ENCODE peak calls at places on chromosomes 12 and 14, in six cellular contexts. B is A673, K is choroid plexus epithelial cell, C is lung, F is transverse colon, L is fibroblast of the aortic adventitia. V is an unnamed sample.

GRCh38 chr12:105933671-105934665 is 204.8 kb downstream of the NUAK1 start:
- DNase-seq in B (peak; percentile 45), K (peak; percentile 97), C (peak; percentile 35), F (peak; percentile 16), L (peak; percentile 80), V (peak; percentile 98)

GRCh38 chr12:4355843-4356327 is 23.6 kb downstream of the FGF23 start:
- DNase-seq in B (peak; percentile 62), K (peak; percentile 40), C (no peak), F (peak; percentile 24), L (peak; percentile 11), V (peak; percentile 47)

GRCh38 chr12:106082216-106083175 is 56.3 kb downstream of the NUAK1 start:
- DNase-seq in B (no peak), K (peak; percentile 98), C (no peak), F (no peak), L (no peak), V (no peak)

GRCh38 chr12:104458645-104459555 is 2.2 kb downstream of the CHST11 start:
- DNase-seq in B (peak; percentile 14), K (peak; percentile 31), C (no peak), F (peak; percentile 22), L (peak; percentile 53), V (peak; percentile 50)

GRCh38 chr14:89702151-89702936 is 252.2 kb downstream of the EFCAB11 start:
- DNase-seq in B (no peak), K (peak; percentile 65), C (no peak), F (peak; percentile 22), L (peak; percentile 52), V (peak; percentile 10)

GRCh38 chr12:57096099-57096572 is 7.2 kb downstream of the NAB2 start:
- DNase-seq in B (no peak), K (peak; percentile 31), C (no peak), F (no peak), L (no peak), V (peak; percentile 99)

GRCh38 chr14:37587438-37587837 is 7.6 kb downstream of the FOXA1 start:
- DNase-seq in B (no peak), K (no peak), C (no peak), F (no peak), L (no peak), V (peak; percentile 31)

GRCh38 chr12:95710386-95710785 is 80.2 kb downstream of the NTN4 start:
- DNase-seq in B (no peak), K (no peak), C (no peak), F (no peak), L (no peak), V (peak; percentile 59)

GRCh38 chr12:41962171-41962572 is 182.5 kb downstream of the GXYLT1 start:
- DNase-seq in B (no peak), K (no peak), C (no peak), F (no peak), L (no peak), V (no peak)

GRCh38 chr14:89681086-89682018 is 264.3 kb upstream of the FOXN3 start:
- DNase-seq in B (no peak), K (no peak), C (no peak), F (peak; percentile 46), L (no peak), V (peak; percentile 9)

GRCh38 chr12:51669996-51670395 is 79.0 kb downstream of the SCN8A start:
- DNase-seq in B (no peak), K (no peak), C (no peak), F (no peak), L (no peak), V (peak; percentile 31)

GRCh38 chr14:68379510-68380303 is 413.2 kb downstream of the ZFP36L1 start:
- DNase-seq in B (no peak), K (no peak), C (no peak), F (peak; percentile 83), L (no peak), V (no peak)

GRCh38 chr14:68394719-68395117 is 398.1 kb downstream of the ZFP36L1 start:
- DNase-seq in B (no peak), K (no peak), C (no peak), F (no peak), L (no peak), V (no peak)

GRCh38 chr14:85991156-85991555 is 461.2 kb downstream of the FLRT2 start:
- DNase-seq in B (no peak), K (peak; percentile 32), C (no peak), F (no peak), L (no peak), V (peak; percentile 12)

GRCh38 chr12:124324803-124325705 is 30.2 kb downstream of the RFLNA start:
- DNase-seq in B (no peak), K (no peak), C (no peak), F (no peak), L (no peak), V (no peak)

GRCh38 chr14:23079716-23080115 is 15.2 kb downstream of the ACIN1 start:
- DNase-seq in B (no peak), K (peak; percentile 37), C (no peak), F (no peak), L (no peak), V (no peak)

GRCh38 chr14:98956616-98957015 is 315.4 kb downstream of the BCL11B start:
- DNase-seq in B (no peak), K (no peak), C (no peak), F (no peak), L (no peak), V (no peak)

GRCh38 chr14:105209091-105209490 is 28.0 kb upstream of the NUDT14 start:
- DNase-seq in B (no peak), K (no peak), C (no peak), F (no peak), L (no peak), V (no peak)

GRCh38 chr14:105208738-105209075 is 27.6 kb upstream of the NUDT14 start:
- DNase-seq in B (no peak), K (no peak), C (no peak), F (no peak), L (no peak), V (no peak)

GRCh38 chr14:105207996-105208737 is 27.1 kb upstream of the NUDT14 start:
- DNase-seq in B (no peak), K (no peak), C (no peak), F (no peak), L (no peak), V (no peak)

GRCh38 chr14:105206873-105207272 is 25.8 kb upstream of the NUDT14 start:
- DNase-seq in B (no peak), K (no peak), C (no peak), F (no peak), L (no peak), V (no peak)

GRCh38 chr14:105207460-105207901 is 26.4 kb upstream of the NUDT14 start:
- DNase-seq in B (peak; percentile 41), K (no peak), C (no peak), F (no peak), L (no peak), V (no peak)
- TF ChIP-seq CTCF in B (no peak), K (peak; percentile 27), C (no peak), F (no peak), L (no peak), V (peak; percentile 6)

GRCh38 chr12:75827061-75827460 is 204.5 kb downstream of the PHLDA1 start:
- DNase-seq in B (no peak), K (no peak), C (no peak), F (no peak), L (no peak), V (no peak)

GRCh38 chr12:75831413-75831812 is 200.2 kb downstream of the PHLDA1 start:
- DNase-seq in B (peak; percentile 26), K (no peak), C (no peak), F (no peak), L (peak; percentile 70), V (no peak)

GRCh38 chr12:75823475-75823874 is 208.1 kb downstream of the PHLDA1 start:
- DNase-seq in B (peak; percentile 92), K (peak; percentile 45), C (no peak), F (no peak), L (no peak), V (no peak)

GRCh38 chr12:75820848-75821578 is 210.6 kb downstream of the PHLDA1 start:
- DNase-seq in B (no peak), K (no peak), C (no peak), F (peak; percentile 26), L (peak; percentile 98), V (peak; percentile 96)

DNA sequence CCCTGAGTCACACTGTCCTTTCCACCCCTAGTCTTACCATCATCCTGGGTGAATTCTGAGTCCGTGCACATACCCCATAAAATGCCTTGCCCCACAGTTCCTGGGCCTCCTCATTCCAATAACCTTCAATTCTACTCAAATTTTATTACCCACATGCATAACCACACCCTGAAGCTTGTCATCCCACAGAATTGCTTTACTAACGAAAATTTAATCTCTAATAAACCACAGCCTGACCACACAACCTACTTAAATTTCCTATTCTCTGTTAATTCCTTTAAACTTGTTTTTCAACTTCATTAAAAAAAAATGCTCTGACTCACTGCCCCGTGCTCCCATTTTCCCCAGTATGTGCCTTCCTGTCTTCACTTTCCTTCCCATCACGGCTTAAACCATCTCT is 205.9 kb downstream of the PHLDA1 start:
- DNase-seq in B (peak; percentile 28), K (peak; percentile 86), C (no peak), F (no peak), L (peak; percentile 69), V (peak; percentile 82)
- H3K4me3 ChIP-seq in B (no peak overlapping the region), K (no peak overlapping the region), C (no peak overlapping the region), F (no peak overlapping the region), L (no peak overlapping the region), V (no peak overlapping the region)

DNA sequence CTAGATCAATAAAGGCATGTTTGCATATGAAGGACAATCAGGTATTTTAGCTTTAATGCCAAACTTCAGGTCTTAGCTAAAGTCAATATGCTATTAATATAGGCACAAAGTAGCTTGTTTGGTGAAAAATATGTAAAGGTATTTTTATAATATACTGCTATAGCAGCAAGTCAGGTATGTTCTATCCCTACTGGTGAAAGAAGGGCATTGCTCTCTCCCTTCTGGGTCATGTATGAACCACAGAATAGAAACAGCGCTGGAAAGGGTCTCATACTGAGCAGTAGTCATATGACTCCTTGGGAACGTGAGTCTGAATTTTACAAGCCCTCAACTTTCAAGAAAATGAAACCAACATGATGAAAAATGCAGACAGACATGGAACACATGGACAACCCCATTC is 314.6 kb downstream of the GRIN2B start:
- DNase-seq in B (no peak), K (no peak), C (no peak), F (no peak), L (no peak), V (no peak)
- TF ChIP-seq CTCF in B (peak; percentile 39), K (no peak), C (no peak), F (peak; percentile 25), L (no peak), V (no peak)

GRCh38 chr12:108123382-108123781 is 5.7 kb upstream of the WSCD2 start:
- DNase-seq in B (no peak), K (no peak), C (no peak), F (no peak), L (no peak), V (no peak)

GRCh38 chr12:108120863-108121165 is 8.3 kb upstream of the WSCD2 start:
- DNase-seq in B (no peak), K (no peak), C (no peak), F (no peak), L (no peak), V (no peak)

GRCh38 chr12:108121353-108121752 is 7.7 kb upstream of the WSCD2 start:
- DNase-seq in B (no peak), K (no peak), C (no peak), F (no peak), L (no peak), V (no peak)

GRCh38 chr12:108122072-108122471 is 7.0 kb upstream of the WSCD2 start:
- DNase-seq in B (no peak), K (no peak), C (no peak), F (no peak), L (no peak), V (no peak)

DNA sequence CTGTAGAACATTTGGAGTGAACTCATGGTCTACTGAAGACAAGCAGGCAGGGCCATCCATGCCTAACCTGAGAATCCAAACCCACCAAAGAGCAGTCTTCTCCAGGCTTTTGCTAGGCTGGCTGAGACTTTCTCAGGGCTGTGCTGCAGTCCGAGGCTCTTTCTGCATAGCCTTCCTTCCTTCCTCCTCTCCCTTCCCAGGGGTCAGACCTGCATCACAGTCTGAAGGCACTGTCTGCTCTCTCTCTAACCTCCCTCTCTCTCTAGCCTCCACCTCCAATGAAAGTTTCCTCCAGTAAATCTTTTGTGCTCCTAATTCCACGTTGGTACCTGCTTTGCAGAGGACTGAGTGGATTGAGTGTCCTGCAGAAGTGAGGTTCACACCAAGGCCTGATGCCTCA is 6.4 kb upstream of the WSCD2 start:
- DNase-seq in B (no peak), K (no peak), C (no peak), F (no peak), L (no peak), V (no peak)
- H3K4me3 ChIP-seq in B (no peak overlapping the region), K (no peak overlapping the region), C (no peak overlapping the region), F (no peak overlapping the region), L (no peak overlapping the region), V (no peak overlapping the region)